ENCODE peak calls at places on chromosomes 4 and X, in five cellular contexts. Y is choroid plexus epithelial cell, N is occipital lobe, F is T47D, M is omental fat pad. E is an unnamed sample.

GRCh38 chrX:134782796-134783195 is 124.5 kb upstream of the PLAC1 start:
- DNase-seq in Y (peak; percentile 68), N (no peak), F (no peak), M (no peak), E (no peak)

GRCh38 chr4:17786567-17786966 is 5.1 kb upstream of the FAM184B start:
- DNase-seq in Y (no peak), N (no peak), F (no peak), M (no peak), E (no peak)

GRCh38 chr4:108146819-108147218 is 21.9 kb downstream of the LEF1 start:
- DNase-seq in Y (no peak), N (no peak), F (no peak), M (no peak), E (no peak)

GRCh38 chr4:87117051-87117729 is 103.2 kb downstream of the KLHL8 start:
- DNase-seq in Y (no peak), N (no peak), F (no peak), M (no peak), E (no peak)

GRCh38 chrX:41677661-41678060 is 11.1 kb upstream of the GPR34 start:
- DNase-seq in Y (peak; percentile 49), N (no peak), F (no peak), M (no peak), E (no peak)

GRCh38 chr4:137203601-137204000 is 328.7 kb downstream of the PCDH18 start:
- DNase-seq in Y (peak; percentile 97), N (no peak), F (no peak), M (no peak), E (no peak)

GRCh38 chr4:1767770-1768366 is 25.2 kb upstream of the FGFR3 start:
- DNase-seq in Y (peak; percentile 37), N (no peak), F (peak; percentile 81), M (no peak), E (peak; percentile 39)

GRCh38 chr4:95293014-95293413 is 255.8 kb downstream of the UNC5C start:
- DNase-seq in Y (peak; percentile 56), N (no peak), F (no peak), M (no peak), E (no peak)

GRCh38 chr4:75990129-75990528 is 616 bp downstream of the SDAD1 start:
- DNase-seq in Y (peak; percentile 35), N (no peak), F (no peak), M (no peak), E (no peak)